ENCODE peak calls at places on chromosomes 16 and 17, in nine cellular contexts. I is prostate gland, Q is A549, B is H54, K is adrenal gland, D is stomach, V is body of pancreas, M is IMR-90, W is gastrocnemius medialis. R is an unnamed sample.

GRCh38 chr17:57939797-57940196 is 15.4 kb downstream of the CUEDC1 start:
- DNase-seq in I (no peak), Q (no peak), B (no peak), K (no peak), D (no peak), V (peak; percentile 35), M (no peak), W (no peak), R (no peak)

GRCh38 chr16:57533618-57534336 is 2.6 kb downstream of the CCDC102A start:
- DNase-seq in I (no peak), Q (no peak), B (no peak), K (peak; percentile 39), D (peak; percentile 34), V (peak; percentile 41), M (no peak), W (no peak), R (peak; percentile 66)

GRCh38 chr16:57333402-57333801 is 25.2 kb upstream of the CCL22 start:
- DNase-seq in I (no peak), Q (no peak), B (no peak), K (no peak), D (no peak), V (no peak), M (no peak), W (no peak), R (no peak)

GRCh38 chr16:1991135-1991551 is 1.4 kb downstream of the SYNGR3 start:
- DNase-seq in I (no peak), Q (no peak), B (no peak), K (no peak), D (peak; percentile 51), V (no peak), M (no peak), W (no peak), R (no peak)

GRCh38 chr16:89335803-89336485 is 118.4 kb downstream of the ZNF778 start:
- DNase-seq in I (no peak), Q (no peak), B (no peak), K (no peak), D (no peak), V (peak; percentile 5), M (no peak), W (peak; percentile 69), R (no peak)

GRCh38 chr16:85089485-85089884 is 22.8 kb downstream of the CIBAR2 start:
- DNase-seq in I (peak; percentile 79), Q (no peak), B (no peak), K (no peak), D (no peak), V (no peak), M (no peak), W (no peak), R (peak; percentile 89)

GRCh38 chr16:64866026-64866425 is 255.8 kb downstream of the CDH11 start:
- DNase-seq in I (no peak), Q (no peak), B (no peak), K (no peak), D (no peak), V (no peak), M (peak; percentile 36), W (no peak), R (no peak)

GRCh38 chr16:67158637-67159600 is 790 bp downstream of the TRADD start:
- DNase-seq in I (no peak), Q (peak; percentile 52), B (no peak), K (peak; percentile 56), D (peak; percentile 69), V (peak; percentile 61), M (no peak), W (no peak), R (peak; percentile 68)

GRCh38 chr16:61366006-61366405 is 670.2 kb downstream of the CDH8 start:
- DNase-seq in I (no peak), Q (no peak), B (no peak), K (no peak), D (no peak), V (no peak), M (no peak), W (no peak), R (no peak)

GRCh38 chr16:50311891-50312501 is 45.6 kb downstream of the ADCY7 start:
- DNase-seq in I (peak; percentile 3), Q (no peak), B (no peak), K (no peak), D (peak; percentile 22), V (no peak), M (no peak), W (no peak), R (no peak)
- TF ChIP-seq POLR2A in I (no peak), Q (no peak), B (no peak), K (no peak), D (no peak), V (no peak), M (no peak), W (no peak), R (no peak)

GRCh38 chr16:73062640-73063283 is 14.8 kb upstream of the ZFHX3 start:
- DNase-seq in I (no peak), Q (no peak), B (no peak), K (no peak), D (no peak), V (no peak), M (no peak), W (no peak), R (no peak)

GRCh38 chr16:73063854-73064226 is 15.9 kb upstream of the ZFHX3 start:
- DNase-seq in I (no peak), Q (no peak), B (no peak), K (no peak), D (no peak), V (no peak), M (no peak), W (no peak), R (no peak)

GRCh38 chr16:73064996-73065349 is 17.0 kb upstream of the ZFHX3 start:
- DNase-seq in I (no peak), Q (no peak), B (no peak), K (no peak), D (no peak), V (no peak), M (no peak), W (no peak), R (no peak)

GRCh38 chr16:73064227-73064995 is 16.5 kb upstream of the ZFHX3 start:
- DNase-seq in I (no peak), Q (no peak), B (peak; percentile 97), K (peak; percentile 57), D (no peak), V (no peak), M (peak; percentile 78), W (no peak), R (no peak)

GRCh38 chr16:73063284-73063733 is 15.4 kb upstream of the ZFHX3 start:
- DNase-seq in I (no peak), Q (no peak), B (no peak), K (no peak), D (no peak), V (no peak), M (no peak), W (no peak), R (no peak)
- TF ChIP-seq POLR2A in I (no peak), Q (no peak), B (no peak), K (no peak), D (no peak), V (no peak), M (no peak), W (no peak), R (no peak)

GRCh38 chr17:64496786-64497564 is at the start of gene POLG2:
- DNase-seq in I (peak; percentile 85), Q (peak; percentile 97), B (peak; percentile 89), K (peak; percentile 89), D (peak; percentile 95), V (peak; percentile 96), M (peak; percentile 91), W (peak; percentile 81), R (peak; percentile 93)
- TF ChIP-seq POLR2A in I (peak; percentile 51), Q (peak; percentile 91), B (peak; percentile 86), K (peak; percentile 36), D (no peak), V (peak; percentile 54), M (peak; percentile 89), W (peak; percentile 52), R (no peak)

GRCh38 chr16:69727916-69728270 is 1.5 kb upstream of the NQO1 start:
- DNase-seq in I (no peak), Q (no peak), B (no peak), K (peak; percentile 58), D (peak; percentile 85), V (no peak), M (no peak), W (no peak), R (peak; percentile 97)

GRCh38 chr16:69724981-69725479 is 1.3 kb downstream of the NQO1 start:
- DNase-seq in I (no peak), Q (no peak), B (no peak), K (no peak), D (no peak), V (no peak), M (no peak), W (no peak), R (no peak)

GRCh38 chr16:69724414-69724873 is 1.9 kb downstream of the NQO1 start:
- DNase-seq in I (no peak), Q (no peak), B (no peak), K (no peak), D (no peak), V (no peak), M (no peak), W (no peak), R (no peak)

GRCh38 chr16:69725480-69726312 is 664 bp downstream of the NQO1 start:
- DNase-seq in I (no peak), Q (no peak), B (no peak), K (no peak), D (peak; percentile 25), V (no peak), M (no peak), W (no peak), R (peak; percentile 18)

DNA sequence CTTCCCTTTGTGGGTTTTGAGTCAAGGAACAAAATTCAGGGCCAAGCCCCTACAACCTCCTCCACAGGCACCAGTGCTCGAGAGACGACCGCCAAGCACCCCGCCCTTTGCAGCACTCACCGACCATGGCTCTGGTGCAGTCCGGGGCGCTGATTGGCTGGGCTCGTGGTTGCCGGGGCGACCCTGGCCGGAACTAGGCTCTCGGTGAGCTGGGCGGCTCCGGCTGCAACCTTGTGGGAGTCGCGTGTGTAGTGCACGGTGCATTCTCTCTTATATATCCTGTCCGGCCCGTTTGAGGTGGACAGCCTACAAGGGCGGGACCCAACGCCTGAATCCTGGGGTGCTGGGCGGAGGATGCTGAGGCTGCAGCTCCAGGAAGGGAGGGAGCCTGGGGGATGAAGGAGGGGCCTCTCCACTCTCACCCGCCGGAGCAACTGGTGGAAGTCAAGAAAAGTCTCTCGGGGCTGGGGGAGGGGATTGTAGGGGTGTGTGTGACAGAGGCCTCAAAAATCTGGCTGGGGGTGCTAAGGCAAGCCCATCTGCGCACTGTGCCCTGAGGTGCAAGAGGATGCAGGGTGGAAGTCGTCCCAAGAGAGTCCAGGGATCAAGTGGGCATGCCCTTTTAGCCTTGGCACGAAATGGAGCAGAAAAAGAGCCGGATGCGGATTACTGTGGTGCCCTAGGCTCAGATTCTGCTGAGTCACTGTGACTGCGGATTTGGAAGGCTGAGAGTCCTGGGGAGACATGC is at the start of gene NQO1:
- DNase-seq in I (peak; percentile 91), Q (peak; percentile 95), B (peak; percentile 91), K (peak; percentile 91), D (peak; percentile 97), V (peak; percentile 95), M (peak; percentile 97), W (peak; percentile 86), R (peak; percentile 98)
- TF ChIP-seq POLR2A in I (peak; percentile 23), Q (peak; percentile 99), B (peak; percentile 94), K (peak; percentile 33), D (no peak), V (peak; percentile 50), M (peak; percentile 92), W (peak; percentile 46), R (peak; percentile 80)

R was measured in thyroid gland.